ENCODE peak calls at places on chromosomes 3 and 15, in eight cellular contexts. O is GM06990, R is breast epithelium, L is colonic mucosa, H is suprapubic skin, I is fibroblast of the aortic adventitia, A is choroid plexus epithelial cell, T is A549. Z is an unnamed sample.

GRCh38 chr3:108342829-108343478 is 46.6 kb downstream of the HHLA2 start:
- DNase-seq in O (peak), R (no peak), L (no peak), H (no peak), I (peak), A (peak), T (no peak), Z (no peak)

GRCh38 chr15:39625856-39626255 is 45.0 kb downstream of the THBS1 start:
- DNase-seq in O (no peak), R (no peak), L (no peak), H (no peak), I (peak), A (peak), T (no peak), Z (no peak)

GRCh38 chr3:179449621-179450020 is 1.6 kb downstream of the GNB4 start:
- DNase-seq in O (no peak), R (no peak), L (no peak), H (no peak), I (peak), A (peak), T (no peak), Z (no peak)

GRCh38 chr3:6047016-6047415 is 813.9 kb upstream of the GRM7 start:
- DNase-seq in O (no peak), R (no peak), L (no peak), H (no peak), I (no peak), A (no peak), T (no peak), Z (no peak)

GRCh38 chr15:99239545-99240198 is 9.7 kb downstream of the TTC23 start:
- DNase-seq in O (peak), R (no peak), L (no peak), H (no peak), I (no peak), A (peak), T (no peak), Z (no peak)

GRCh38 chr15:40060241-40060961 is 21.4 kb upstream of the SRP14 start:
- DNase-seq in O (no peak), R (no peak), L (no peak), H (no peak), I (no peak), A (no peak), T (no peak), Z (no peak)

GRCh38 chr15:64523240-64523639 is 62.9 kb downstream of the ZNF609 start:
- DNase-seq in O (no peak), R (no peak), L (no peak), H (no peak), I (no peak), A (no peak), T (no peak), Z (no peak)

GRCh38 chr3:39577541-39577940 is 110.1 kb downstream of the MOBP start:
- DNase-seq in O (no peak), R (no peak), L (no peak), H (no peak), I (no peak), A (no peak), T (no peak), Z (no peak)

GRCh38 chr3:57555316-57555715 is 758 bp upstream of the PDE12 start:
- DNase-seq in O (no peak), R (no peak), L (no peak), H (no peak), I (no peak), A (no peak), T (peak), Z (no peak)

GRCh38 chr15:41870689-41871081 is 23.2 kb downstream of the SPTBN5 start:
- DNase-seq in O (no peak), R (no peak), L (no peak), H (no peak), I (peak), A (peak), T (no peak), Z (no peak)

DNA sequence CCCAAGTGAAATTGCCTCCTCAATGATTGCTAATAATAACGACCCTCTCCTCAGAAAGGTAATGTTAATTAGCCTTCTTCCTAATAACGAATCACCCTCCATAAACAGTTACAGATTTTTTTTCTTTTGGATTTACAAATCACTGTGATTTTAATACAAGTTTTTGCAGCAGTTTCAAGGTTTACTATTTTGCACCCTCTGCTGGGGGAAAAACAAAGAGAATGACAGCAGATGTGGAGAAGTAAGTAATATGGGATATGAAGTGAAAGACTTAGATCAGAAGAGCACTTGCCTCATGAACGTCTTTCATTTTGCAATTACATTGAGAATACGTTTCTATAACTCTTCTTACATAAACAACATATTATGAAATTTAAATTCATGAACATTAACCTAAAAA is 16.1 kb upstream of the CNTN3 start:
- DNase-seq in O (no peak), R (no peak), L (no peak), H (no peak), I (peak), A (peak), T (no peak), Z (no peak)
- TF ChIP-seq CTCF in O (no peak), R (no peak), L (no peak), H (no peak), I (peak), A (peak), T (no peak), Z (no peak)

GRCh38 chr3:193033381-193033780 is 115.7 kb upstream of the MB21D2 start:
- DNase-seq in O (no peak), R (no peak), L (no peak), H (no peak), I (no peak), A (no peak), T (no peak), Z (no peak)
- TF ChIP-seq CTCF in O (no peak), R (no peak), L (no peak), H (no peak), I (no peak), A (no peak), T (no peak), Z (no peak)

GRCh38 chr3:25461946-25462345 is 33.9 kb downstream of the RARB start:
- DNase-seq in O (no peak), R (no peak), L (no peak), H (no peak), I (no peak), A (no peak), T (no peak), Z (no peak)
- TF ChIP-seq CTCF in O (no peak), R (no peak), L (no peak), H (no peak), I (no peak), A (no peak), T (no peak), Z (no peak)

GRCh38 chr3:31133541-31133940 is 239.1 kb upstream of the GADL1 start:
- DNase-seq in O (no peak), R (no peak), L (no peak), H (no peak), I (no peak), A (no peak), T (no peak), Z (no peak)
- TF ChIP-seq CTCF in O (no peak), R (no peak), L (no peak), H (no peak), I (no peak), A (no peak), T (no peak), Z (no peak)

DNA sequence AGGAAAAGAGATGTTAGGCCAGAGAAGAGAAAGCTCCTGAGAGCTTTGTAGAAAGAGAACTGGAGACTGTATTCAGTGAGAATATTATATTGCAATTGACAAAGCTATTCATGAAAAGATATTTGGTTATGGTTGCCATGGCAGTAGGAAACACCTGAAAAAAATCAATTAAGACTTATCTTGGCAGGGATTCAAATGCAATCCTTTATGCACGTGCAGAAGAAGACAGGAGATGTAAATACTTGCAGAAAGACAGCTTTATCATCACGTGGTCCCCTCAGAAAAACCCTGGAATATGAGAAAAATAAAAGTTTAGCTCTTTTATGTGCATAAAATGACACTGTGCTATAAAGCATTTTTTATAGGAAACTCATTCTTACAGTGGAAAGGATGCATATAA is 636.1 kb upstream of the TBL1XR1 start:
- DNase-seq in O (no peak), R (no peak), L (no peak), H (no peak), I (no peak), A (no peak), T (no peak), Z (no peak)
- TF ChIP-seq CTCF in O (no peak), R (no peak), L (no peak), H (no peak), I (no peak), A (no peak), T (no peak), Z (no peak)

DNA sequence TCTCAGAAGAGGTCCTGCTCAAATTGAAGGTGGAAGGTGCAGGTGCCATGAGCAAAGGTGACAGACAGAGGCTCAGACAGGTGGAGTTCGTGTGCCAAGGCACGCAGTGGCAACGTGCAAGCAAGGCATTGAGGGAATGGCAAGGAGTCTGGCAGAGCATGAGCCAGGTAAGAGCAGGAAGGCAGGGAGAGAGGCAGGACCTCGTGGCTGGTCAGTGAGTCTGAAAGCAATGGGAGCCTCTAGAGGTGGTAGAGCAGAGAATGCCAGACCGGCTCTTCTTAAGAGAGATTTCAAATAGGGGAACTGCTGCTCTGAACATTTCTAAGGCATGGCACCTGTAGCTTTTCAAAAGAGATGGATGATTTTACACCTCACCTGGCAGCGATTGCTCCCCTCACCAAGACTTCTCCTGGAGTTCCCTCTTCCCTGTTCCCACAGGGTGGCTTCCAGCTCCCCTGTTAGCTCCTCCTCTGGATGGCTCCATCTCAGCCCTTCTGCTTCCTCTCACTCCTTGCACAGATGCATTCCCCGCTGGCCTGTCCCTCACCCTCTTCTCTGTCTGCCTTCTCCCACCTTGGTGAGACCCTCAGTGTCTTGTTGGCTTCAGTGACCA is 2.7 kb downstream of the MYO5C start:
- DNase-seq in O (no peak), R (no peak), L (no peak), H (no peak), I (no peak), A (no peak), T (no peak), Z (no peak)
- TF ChIP-seq CTCF in O (no peak), R (no peak), L (no peak), H (no peak), I (no peak), A (no peak), T (no peak), Z (no peak)

Z was measured in left lung.